ENCODE peak calls at places on chromosomes 4 and X, in seven cellular contexts. S is neuronal stem cell, D is fibroblast of lung, A is DND-41, B is IMR-90, G is H9, W is NT2/D1. X is an unnamed sample.

GRCh38 chr4:152422817-152423320 is 113.0 kb downstream of the FBXW7 start:
- DNase-seq in A (no peak), W (no peak), G (no peak), S (no peak), B (no peak), D (no peak), X (no peak)

GRCh38 chr4:110586137-110586850 is 36.6 kb downstream of the PITX2 start:
- DNase-seq in W (peak; percentile 1), D (peak; percentile 78), G (no peak), B (peak; percentile 69), A (no peak), S (no peak), X (peak; percentile 67)

GRCh38 chrX:40380649-40381488 is 199.9 kb upstream of the ATP6AP2 start:
- DNase-seq in D (no peak), W (no peak), B (no peak), S (no peak), G (no peak), A (no peak), X (no peak)

GRCh38 chr4:28686618-28687017 is 1826.0 kb downstream of the STIM2 start:
- DNase-seq in A (no peak), W (peak; percentile 52), S (no peak), D (peak; percentile 6), B (peak; percentile 38), G (peak; percentile 78), X (peak; percentile 60)

GRCh38 chrX:108732630-108733321 is 3.6 kb downstream of the IRS4 start:
- DNase-seq in S (no peak), W (no peak), B (no peak), A (no peak), D (no peak), G (peak; percentile 70), X (no peak)

GRCh38 chrX:112536544-112536943 is 143.2 kb downstream of the LHFPL1 start:
- DNase-seq in A (no peak), W (peak; percentile 77), S (peak; percentile 61), B (no peak), D (no peak), G (peak; percentile 89), X (no peak)

GRCh38 chr4:99179178-99179577 is 35.1 kb upstream of the ADH4 start:
- DNase-seq in G (no peak), D (no peak), A (no peak), B (no peak), W (no peak), S (no peak), X (no peak)

GRCh38 chrX:73768120-73768519 is 205.1 kb downstream of the CHIC1 start:
- DNase-seq in W (no peak), A (no peak), S (no peak), B (no peak), G (no peak), D (no peak), X (no peak)

GRCh38 chrX:47581731-47582647 is at the start of gene TIMP1:
- DNase-seq in W (peak; percentile 73), G (peak; percentile 88), B (peak; percentile 93), D (peak; percentile 93), A (peak; percentile 88), S (peak; percentile 56), X (no peak)

GRCh38 chr4:8480221-8480620 is 39.6 kb downstream of the TRMT44 start:
- DNase-seq in B (no peak), A (no peak), W (no peak), D (no peak), S (no peak), G (no peak), X (no peak)

GRCh38 chrX:39011454-39012204 is 210.4 kb downstream of the MID1IP1 start:
- DNase-seq in D (peak; percentile 9), W (no peak), S (no peak), G (no peak), A (no peak), B (no peak), X (no peak)

GRCh38 chrX:96906741-96907140 is 23.0 kb downstream of the RPA4 start:
- DNase-seq in S (no peak), G (no peak), A (no peak), D (peak; percentile 34), B (peak; percentile 25), W (no peak), X (no peak)

GRCh38 chrX:148872153-148872540 is 371.7 kb downstream of the AFF2 start:
- DNase-seq in G (no peak), D (peak; percentile 9), A (no peak), B (no peak), S (no peak), W (no peak), X (no peak)

GRCh38 chrX:122641826-122642225 is 542.3 kb upstream of the GRIA3 start:
- DNase-seq in B (no peak), A (no peak), G (no peak), S (no peak), D (peak; percentile 20), W (no peak), X (no peak)

GRCh38 chr4:119728692-119729593 is 100.3 kb upstream of the PDE5A start:
- DNase-seq in G (no peak), S (no peak), W (no peak), B (peak; percentile 41), A (no peak), D (peak; percentile 78), X (no peak)

GRCh38 chr4:24878256-24879016 is 34.4 kb downstream of the CCDC149 start:
- DNase-seq in A (no peak), W (no peak), B (no peak), G (no peak), D (no peak), S (no peak), X (no peak)

GRCh38 chrX:154797006-154797405 is 8.3 kb downstream of the MPP1 start:
- DNase-seq in S (no peak), B (no peak), G (no peak), A (no peak), D (no peak), W (no peak), X (no peak)

GRCh38 chrX:154800508-154801207 is 4.6 kb downstream of the MPP1 start:
- DNase-seq in S (no peak), D (no peak), G (no peak), B (no peak), A (no peak), W (no peak), X (no peak)

GRCh38 chrX:154802838-154803410 is 2.4 kb downstream of the MPP1 start:
- DNase-seq in A (no peak), W (no peak), B (no peak), G (no peak), S (no peak), D (no peak), X (no peak)

GRCh38 chrX:154804564-154804956 is 725 bp downstream of the MPP1 start:
- DNase-seq in W (no peak), A (no peak), B (no peak), D (no peak), G (no peak), S (no peak), X (no peak)

DNA sequence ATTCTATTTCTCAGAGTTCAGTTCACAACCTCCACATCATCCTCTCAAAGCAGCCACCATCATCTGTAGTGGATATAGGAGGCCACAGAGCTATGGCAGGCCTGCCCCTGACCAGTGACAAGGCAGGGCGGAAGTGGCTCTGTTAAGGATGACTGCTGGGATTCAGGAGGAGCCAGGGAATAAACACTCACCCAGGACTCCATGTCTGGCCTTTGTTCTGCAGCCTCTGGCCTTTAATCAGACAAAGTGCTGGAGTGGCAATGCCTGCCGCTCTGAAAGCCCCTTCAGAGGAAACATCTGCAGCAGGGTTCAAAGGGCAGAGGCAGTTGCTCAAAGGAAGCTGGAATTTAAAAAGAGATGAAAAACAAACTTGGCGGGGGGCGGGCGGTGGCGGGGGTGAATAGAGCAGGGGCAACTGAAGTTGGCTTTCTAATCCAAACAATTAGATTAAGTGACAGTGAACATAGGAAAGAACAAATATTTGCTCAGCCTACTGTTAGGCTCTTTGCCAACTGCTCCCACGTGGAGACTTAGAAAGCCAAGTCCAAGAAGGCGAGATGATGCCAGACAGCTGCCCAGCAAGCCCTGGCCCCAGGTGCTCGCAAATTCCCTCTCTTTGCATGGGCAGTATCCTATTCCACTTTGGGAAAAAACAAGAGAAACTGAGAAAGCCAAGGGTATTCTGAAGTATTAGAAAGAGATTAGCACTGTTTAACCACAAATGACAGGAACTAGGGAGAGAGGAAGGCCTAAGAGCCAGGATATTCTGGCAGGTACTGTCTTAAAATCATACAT is 5.5 kb downstream of the MPP1 start:
- DNase-seq in D (peak; percentile 62), S (peak; percentile 55), G (no peak), B (peak; percentile 35), W (no peak), A (peak; percentile 75), X (no peak)
- H3K9ac ChIP-seq in D (no peak overlapping the region), S (no peak overlapping the region), G (no peak overlapping the region), B (no peak overlapping the region), W (no peak overlapping the region), A (peak overlapping the region; percentile 51), X (no peak overlapping the region)

DNA sequence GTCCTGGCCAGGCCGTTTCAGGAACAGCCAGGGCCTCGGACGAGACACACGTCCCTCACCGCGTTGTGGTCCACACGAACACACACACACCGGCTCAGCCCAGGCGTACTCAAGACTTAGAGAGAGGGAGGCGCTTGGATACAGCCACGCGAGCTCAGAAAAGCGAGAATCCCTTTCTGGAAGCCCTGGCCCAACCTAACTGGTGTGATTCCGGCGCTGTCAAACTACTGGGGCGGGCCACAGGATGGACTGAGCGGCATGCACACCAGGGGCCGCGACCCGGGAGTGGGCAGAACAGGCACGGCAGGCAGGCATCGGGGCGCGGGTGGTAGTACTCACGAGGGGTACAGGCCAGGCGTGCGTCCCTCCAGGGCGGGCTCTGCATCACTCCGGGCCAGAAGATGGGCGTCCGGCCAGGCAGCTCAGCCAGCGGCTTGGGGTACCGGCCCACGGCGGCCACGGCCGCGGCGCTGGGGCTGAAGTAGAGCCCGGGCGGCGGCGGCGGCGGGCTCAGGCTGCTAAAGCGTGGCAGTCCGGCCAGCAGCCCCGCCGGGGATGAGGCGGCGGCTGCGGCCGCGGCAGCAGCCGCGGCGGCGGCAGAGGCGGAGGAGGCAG is 1.8 kb downstream of the NKX6-1 start:
- DNase-seq in G (peak; percentile 36), D (no peak), S (no peak), W (no peak), A (no peak), B (peak; percentile 2), X (no peak)
- H3K9ac ChIP-seq in G (no peak overlapping the region), D (no peak overlapping the region), S (peak overlapping the region; percentile 68), W (peak overlapping the region; percentile 64), A (no peak overlapping the region), B (no peak overlapping the region), X (no peak overlapping the region)

GRCh38 chr4:38931125-38931524 is 63.5 kb downstream of the FAM114A1 start:
- DNase-seq in S (no peak), A (no peak), D (no peak), W (no peak), G (no peak), B (no peak), X (no peak)

GRCh38 chr4:38928886-38929285 is 61.3 kb downstream of the FAM114A1 start:
- DNase-seq in D (no peak), A (no peak), S (no peak), W (no peak), B (no peak), G (no peak), X (no peak)

GRCh38 chr4:38930199-38930598 is 62.6 kb downstream of the FAM114A1 start:
- DNase-seq in G (no peak), A (no peak), W (no peak), D (no peak), S (no peak), B (no peak), X (no peak)

GRCh38 chr4:38926917-38927316 is 59.3 kb downstream of the FAM114A1 start:
- DNase-seq in B (no peak), G (no peak), S (no peak), W (no peak), D (no peak), A (no peak), X (no peak)

GRCh38 chr4:38930696-38931095 is 63.1 kb downstream of the FAM114A1 start:
- DNase-seq in A (no peak), W (no peak), G (no peak), D (no peak), S (no peak), B (no peak), X (no peak)
- H3K9ac ChIP-seq in A (no peak overlapping the region), W (no peak overlapping the region), G (no peak overlapping the region), D (no peak overlapping the region), S (no peak overlapping the region), B (no peak overlapping the region), X (no peak overlapping the region)

GRCh38 chrX:72201836-72202536 is 20.4 kb downstream of the PIN4 start:
- DNase-seq in B (peak; percentile 83), A (no peak), D (peak; percentile 76), W (no peak), G (no peak), S (no peak), X (peak; percentile 37)
- H3K9ac ChIP-seq in B (peak overlapping the region; percentile 10), A (no peak overlapping the region), D (peak overlapping the region; percentile 23), W (peak overlapping the region; percentile 27), G (no peak overlapping the region), S (no peak overlapping the region), X (no peak overlapping the region)